ENCODE peak calls at places on chromosomes 16 and 17, in six cellular contexts. One of them, this sample, is unnamed.

GRCh38 chr16:84683691-84684591 is 15.9 kb upstream of the USP10 start:
- DNase-seq in K562: no peak
- DNase-seq in GM12891: no peak
- DNase-seq in HepG2: no peak
- DNase-seq in GM12878: no peak
- DNase-seq in H1: no peak
- DNase-seq in this sample: no peak

GRCh38 chr17:45052052-45052772 is 780 bp upstream of the DCAKD start:
- DNase-seq in GM12878: no peak
- DNase-seq in K562: peak; percentile 73
- DNase-seq in H1: peak; percentile 73
- DNase-seq in GM12891: no peak
- DNase-seq in HepG2: peak; percentile 18
- DNase-seq in this sample: no peak

GRCh38 chr17:82911822-82912221 is 72.0 kb upstream of the ZNF750 start:
- DNase-seq in H1: no peak
- DNase-seq in GM12891: no peak
- DNase-seq in HepG2: no peak
- DNase-seq in GM12878: no peak
- DNase-seq in K562: no peak
- DNase-seq in this sample: no peak

GRCh38 chr17:40862985-40863733 is 3.9 kb downstream of the KRT12 start:
- DNase-seq in GM12878: no peak
- DNase-seq in H1: peak; percentile 91
- DNase-seq in K562: no peak
- DNase-seq in HepG2: peak; percentile 48
- DNase-seq in GM12891: peak; percentile 5
- DNase-seq in this sample: no peak

GRCh38 chr17:13244511-13244910 is 226.7 kb upstream of the ELAC2 start:
- DNase-seq in K562: no peak
- DNase-seq in GM12891: no peak
- DNase-seq in H1: no peak
- DNase-seq in HepG2: no peak
- DNase-seq in GM12878: no peak
- DNase-seq in this sample: no peak

GRCh38 chr16:22322741-22323140 is 25.5 kb downstream of the POLR3E start:
- DNase-seq in GM12891: no peak
- DNase-seq in K562: no peak
- DNase-seq in H1: no peak
- DNase-seq in GM12878: no peak
- DNase-seq in HepG2: no peak
- DNase-seq in this sample: no peak

GRCh38 chr17:67461228-67461780 is 84.2 kb downstream of the PITPNC1 start:
- DNase-seq in H1: no peak
- DNase-seq in GM12891: no peak
- DNase-seq in GM12878: no peak
- DNase-seq in HepG2: no peak
- DNase-seq in K562: no peak
- DNase-seq in this sample: no peak

GRCh38 chr17:83179811-83180210 is 100.4 kb downstream of the METRNL start:
- DNase-seq in GM12891: no peak
- DNase-seq in K562: no peak
- DNase-seq in H1: peak; percentile 16
- DNase-seq in GM12878: no peak
- DNase-seq in HepG2: no peak
- DNase-seq in this sample: no peak

GRCh38 chr16:21599994-21600773 is 807 bp downstream of the METTL9 start:
- DNase-seq in H1: no peak
- DNase-seq in K562: peak; percentile 27
- DNase-seq in HepG2: peak; percentile 63
- DNase-seq in GM12891: no peak
- DNase-seq in GM12878: peak; percentile 17
- DNase-seq in this sample: no peak

GRCh38 chr17:48194097-48194550 is 86.6 kb downstream of the SNX11 start:
- DNase-seq in HepG2: no peak
- DNase-seq in H1: no peak
- DNase-seq in K562: no peak
- DNase-seq in GM12891: no peak
- DNase-seq in GM12878: no peak
- DNase-seq in this sample: no peak

GRCh38 chr16:1778200-1779179 is 3.9 kb downstream of the SPSB3 start:
- DNase-seq in GM12878: no peak
- DNase-seq in K562: no peak
- DNase-seq in HepG2: no peak
- DNase-seq in H1: peak; percentile 43
- DNase-seq in GM12891: no peak
- DNase-seq in this sample: no peak
- TF ChIP-seq POLR2AphosphoS5 in GM12878: no peak
- TF ChIP-seq POLR2AphosphoS5 in K562: no peak
- TF ChIP-seq POLR2AphosphoS5 in HepG2: no peak
- TF ChIP-seq POLR2AphosphoS5 in H1: peak; percentile 22
- TF ChIP-seq POLR2AphosphoS5 in GM12891: no peak
- TF ChIP-seq POLR2AphosphoS5 in this sample: peak; percentile 17

DNA sequence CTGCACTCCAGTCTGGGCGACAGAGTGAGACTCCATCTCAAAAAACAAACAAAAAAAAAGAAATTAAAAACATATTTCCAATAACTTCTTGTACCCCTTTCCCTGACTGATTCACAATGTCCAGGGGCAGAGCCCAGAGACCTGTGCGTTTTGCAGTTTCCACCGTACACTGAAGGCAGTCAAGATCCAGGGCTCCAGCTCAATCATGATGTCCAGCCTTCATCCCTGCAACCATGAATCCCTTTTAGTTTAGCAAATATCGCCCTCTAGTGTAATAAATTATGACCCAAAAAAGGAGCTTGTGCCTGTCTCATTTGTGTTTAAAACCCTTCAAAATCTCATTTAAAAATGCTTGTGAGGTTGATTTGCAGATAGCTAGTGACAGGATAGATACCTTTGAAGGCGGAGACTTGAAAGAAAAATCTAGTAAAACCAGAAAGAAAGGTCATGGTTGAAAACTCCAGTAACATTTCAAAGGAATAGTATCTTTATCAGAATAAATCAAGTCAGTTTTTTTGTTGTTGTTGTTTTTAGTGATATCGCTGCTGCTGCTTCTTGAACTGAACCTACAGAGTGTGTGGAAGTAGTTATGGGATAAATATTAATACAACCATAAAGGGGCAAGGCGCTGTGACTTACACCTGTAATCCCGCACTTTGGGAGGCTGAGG is 3.7 kb upstream of the ERN1 start:
- DNase-seq in HepG2: peak; percentile 81
- DNase-seq in H1: no peak
- DNase-seq in GM12878: no peak
- DNase-seq in GM12891: no peak
- DNase-seq in K562: peak; percentile 30
- DNase-seq in this sample: no peak
- TF ChIP-seq TAF1 in HepG2: no peak
- TF ChIP-seq TAF1 in H1: no peak
- TF ChIP-seq TAF1 in GM12878: no peak
- TF ChIP-seq TAF1 in GM12891: no peak
- TF ChIP-seq TAF1 in K562: no peak
- TF ChIP-seq TAF1 in this sample: no peak

GRCh38 chr17:59839646-59840328 is 53.0 kb downstream of the TUBD1 start:
- DNase-seq in GM12878: no peak
- DNase-seq in K562: no peak
- DNase-seq in GM12891: no peak
- DNase-seq in H1: no peak
- DNase-seq in HepG2: no peak
- DNase-seq in this sample: no peak
- TF ChIP-seq POLR2A in GM12878: peak; percentile 42
- TF ChIP-seq POLR2A in K562: no peak
- TF ChIP-seq POLR2A in GM12891: no peak
- TF ChIP-seq POLR2A in H1: peak; percentile 69
- TF ChIP-seq POLR2A in HepG2: peak; percentile 79
- TF ChIP-seq POLR2A in this sample: peak; percentile 51

DNA sequence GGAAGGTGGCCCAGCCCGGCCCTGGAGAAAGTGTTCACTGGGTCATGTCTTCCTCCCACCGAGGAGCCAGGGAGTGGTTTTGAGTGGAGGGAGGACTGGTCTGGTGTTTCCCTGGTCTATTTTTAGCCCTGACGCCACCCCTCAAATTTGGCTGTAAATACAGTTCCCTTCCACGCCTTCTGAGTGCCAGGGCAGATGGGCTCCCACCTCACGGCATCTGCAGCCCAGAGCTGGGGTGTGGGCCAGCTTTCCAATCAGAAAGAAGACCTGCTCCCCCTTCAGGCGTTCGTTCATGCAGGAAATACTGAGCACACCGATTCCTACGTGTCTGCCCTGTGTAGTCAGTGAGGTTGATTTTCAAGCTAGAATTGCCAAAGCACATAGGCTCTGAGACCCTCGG is 53.7 kb downstream of the SNX20 start:
- DNase-seq in H1: peak; percentile 58
- DNase-seq in K562: no peak
- DNase-seq in HepG2: no peak
- DNase-seq in GM12891: peak; percentile 49
- DNase-seq in GM12878: no peak
- DNase-seq in this sample: no peak
- TF ChIP-seq POLR2AphosphoS5 in H1: no peak
- TF ChIP-seq POLR2AphosphoS5 in K562: no peak
- TF ChIP-seq POLR2AphosphoS5 in HepG2: no peak
- TF ChIP-seq POLR2AphosphoS5 in GM12891: no peak
- TF ChIP-seq POLR2AphosphoS5 in GM12878: no peak
- TF ChIP-seq POLR2AphosphoS5 in this sample: no peak

DNA sequence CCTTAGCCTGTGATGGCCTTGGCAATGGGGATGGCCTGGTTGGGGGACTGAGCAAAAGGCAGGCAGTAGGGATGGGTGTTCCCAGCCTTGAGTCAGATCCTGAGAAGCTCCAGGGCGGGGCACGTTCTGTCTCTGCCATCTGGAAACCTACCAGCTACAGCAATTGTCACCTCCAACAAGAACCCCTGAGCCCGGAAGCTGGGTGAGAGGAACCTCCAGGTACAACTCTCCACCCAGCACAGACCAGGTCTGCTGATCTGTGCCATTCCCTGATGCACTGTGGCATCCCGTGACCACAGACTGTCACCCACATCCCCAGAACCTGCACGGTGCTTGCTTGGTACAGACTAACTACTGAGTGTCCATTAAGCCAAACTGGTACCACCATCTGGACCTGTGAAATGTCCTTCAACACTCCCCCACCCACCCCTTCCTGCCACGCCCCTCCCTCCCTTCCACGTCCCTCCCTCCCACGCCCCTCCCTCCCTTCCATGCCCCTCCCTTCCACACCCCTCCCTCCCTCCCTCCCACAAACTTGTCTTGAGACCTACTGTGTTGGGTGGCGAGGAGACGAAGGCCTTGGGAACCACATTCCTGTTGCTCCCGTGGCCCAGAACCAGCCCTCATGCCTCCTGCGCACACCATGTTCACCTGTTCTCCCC is 16.6 kb downstream of the MYO15B start:
- DNase-seq in K562: peak; percentile 81
- DNase-seq in GM12891: no peak
- DNase-seq in HepG2: no peak
- DNase-seq in H1: no peak
- DNase-seq in GM12878: no peak
- DNase-seq in this sample: no peak
- TF ChIP-seq TAF1 in K562: no peak
- TF ChIP-seq TAF1 in GM12891: no peak
- TF ChIP-seq TAF1 in HepG2: no peak
- TF ChIP-seq TAF1 in H1: no peak
- TF ChIP-seq TAF1 in GM12878: no peak
- TF ChIP-seq TAF1 in this sample: no peak

DNA sequence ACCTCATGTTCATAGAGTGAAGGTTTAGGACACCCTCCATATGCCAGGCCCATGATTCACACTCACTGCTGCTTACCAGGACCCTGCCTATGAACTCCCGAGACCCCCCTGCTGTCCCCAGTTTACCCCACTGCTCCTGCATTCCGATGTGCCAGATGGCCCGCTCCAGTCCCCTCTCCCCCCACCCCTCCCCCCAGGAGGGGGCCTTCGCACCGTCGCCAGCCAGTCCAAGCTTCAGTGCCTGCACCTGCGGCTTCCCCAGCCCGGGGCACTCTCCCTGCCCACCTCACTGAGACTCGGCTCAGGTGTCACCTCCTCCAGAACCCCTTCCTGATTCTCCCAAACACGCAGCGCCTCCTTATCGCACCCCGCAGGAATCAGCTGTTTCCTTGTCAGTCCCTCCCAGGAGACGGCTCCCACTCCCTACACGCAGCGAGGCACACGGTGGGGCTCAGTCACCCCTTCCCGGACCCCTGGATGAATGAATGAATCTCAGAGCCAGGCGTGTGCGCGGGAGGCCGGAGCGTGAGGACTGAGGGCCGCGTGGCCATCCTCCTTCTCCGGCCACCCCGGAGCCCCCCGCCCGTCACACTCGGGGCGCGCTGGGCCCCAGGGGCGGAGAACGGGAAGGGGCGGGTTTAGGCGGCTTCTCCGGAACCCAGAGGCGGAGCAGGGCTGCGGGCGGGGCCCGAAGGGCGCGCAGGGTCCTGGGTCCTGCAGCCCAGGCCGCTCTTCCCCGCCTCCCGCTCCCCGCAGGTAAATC is 1.7 kb downstream of the MYO1C start:
- DNase-seq in H1: peak; percentile 78
- DNase-seq in HepG2: peak; percentile 35
- DNase-seq in GM12878: no peak
- DNase-seq in GM12891: peak; percentile 93
- DNase-seq in K562: peak; percentile 69
- DNase-seq in this sample: peak; percentile 91
- TF ChIP-seq POLR2A in H1: no peak
- TF ChIP-seq POLR2A in HepG2: peak; percentile 28
- TF ChIP-seq POLR2A in GM12878: peak; percentile 84
- TF ChIP-seq POLR2A in GM12891: peak; percentile 36
- TF ChIP-seq POLR2A in K562: peak; percentile 72
- TF ChIP-seq POLR2A in this sample: peak; percentile 51

DNA sequence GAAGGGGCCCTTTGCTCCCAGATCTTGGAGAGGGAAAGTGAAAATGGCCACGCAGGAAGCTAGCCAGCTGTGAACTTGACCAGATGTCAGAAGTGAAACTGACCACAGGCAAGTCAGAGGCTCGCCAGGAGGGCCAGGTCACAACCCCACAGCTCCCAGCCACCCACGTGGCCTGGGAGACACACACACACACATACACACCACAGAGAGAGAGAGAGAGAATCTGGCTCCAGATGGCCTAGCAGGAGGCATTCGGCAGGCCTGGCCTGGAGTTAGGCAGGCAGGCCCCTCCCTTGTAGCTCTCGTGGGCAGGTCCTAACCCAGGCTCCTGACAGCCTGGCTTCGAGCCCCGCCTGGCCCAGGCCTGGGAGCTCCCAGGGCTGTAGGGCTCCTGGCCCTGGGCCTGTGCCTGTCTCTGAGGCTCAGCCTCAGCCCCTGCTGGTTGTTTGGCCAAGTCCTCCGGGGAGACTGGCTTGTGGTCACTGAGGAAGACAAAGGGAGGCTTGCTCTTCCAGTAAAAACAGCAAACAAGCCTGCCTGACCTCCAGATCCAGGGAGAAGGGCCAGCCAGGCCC is 20.2 kb downstream of the NGFR start:
- DNase-seq in GM12878: peak; percentile 55
- DNase-seq in K562: peak; percentile 78
- DNase-seq in H1: peak; percentile 70
- DNase-seq in HepG2: peak; percentile 79
- DNase-seq in GM12891: peak; percentile 82
- DNase-seq in this sample: peak; percentile 84
- TF ChIP-seq POLR2AphosphoS5 in GM12878: no peak
- TF ChIP-seq POLR2AphosphoS5 in K562: no peak
- TF ChIP-seq POLR2AphosphoS5 in H1: no peak
- TF ChIP-seq POLR2AphosphoS5 in HepG2: peak; percentile 41
- TF ChIP-seq POLR2AphosphoS5 in GM12891: no peak
- TF ChIP-seq POLR2AphosphoS5 in this sample: peak; percentile 69

This sample was measured in GM12892.